ENCODE peak calls at places on chromosomes 12 and 14, in seven cellular contexts. W, I, S, P, C, X and H are unnamed samples. For H3K4me1, the result is how much of the 10 kb centered on the place peaks cover.

GRCh38 chr14:33986804-33987203 is 35.9 kb upstream of the EGLN3 start:
- DNase-seq in W (peak), I (no peak), S (peak), P (no peak), C (no peak), X (no peak), H (peak)

GRCh38 chr14:61285364-61285763 is 4.2 kb upstream of the TMEM30B start:
- DNase-seq in W (no peak), I (no peak), S (peak), P (no peak), C (no peak), X (no peak), H (no peak)

GRCh38 chr12:55712154-55712553 is 3.7 kb upstream of the BLOC1S1 start:
- DNase-seq in W (no peak), I (no peak), S (no peak), P (no peak), C (peak), X (peak), H (no peak)

GRCh38 chr14:36506732-36507614 is 13.1 kb downstream of the NKX2-1 start:
- DNase-seq in W (peak), I (no peak), S (no peak), P (no peak), C (no peak), X (no peak), H (no peak)

GRCh38 chr12:82870825-82871377 is 184.2 kb downstream of the TMTC2 start:
- DNase-seq in W (no peak), I (no peak), S (no peak), P (no peak), C (no peak), X (no peak), H (no peak)

GRCh38 chr12:52243264-52243773 is 10.3 kb downstream of the KRT7 start:
- DNase-seq in W (no peak), I (peak), S (peak), P (peak), C (no peak), X (no peak), H (no peak)

GRCh38 chr14:64580451-64580850 is 30.7 kb downstream of the PPP1R36 start:
- DNase-seq in W (no peak), I (no peak), S (no peak), P (no peak), C (no peak), X (no peak), H (no peak)

GRCh38 chr12:62800707-62801400 is 134.1 kb downstream of the PPM1H start:
- DNase-seq in W (no peak), I (no peak), S (no peak), P (no peak), C (no peak), X (no peak), H (no peak)

GRCh38 chr12:29562167-29562776 is 64.8 kb upstream of the OVCH1 start:
- DNase-seq in W (no peak), I (no peak), S (no peak), P (peak), C (peak), X (no peak), H (no peak)

GRCh38 chr12:71755146-71755892 is 656 bp downstream of the RAB21 start:
- DNase-seq in W (peak), I (peak), S (peak), P (peak), C (peak), X (peak), H (peak)

GRCh38 chr14:80634106-80634758 is 307.3 kb downstream of the CEP128 start:
- DNase-seq in W (no peak), I (no peak), S (no peak), P (no peak), C (no peak), X (no peak), H (no peak)

GRCh38 chr12:3603576-3603975 is 112.6 kb downstream of the PRMT8 start:
- DNase-seq in W (no peak), I (no peak), S (no peak), P (peak), C (no peak), X (no peak), H (no peak)

GRCh38 chr14:61101803-61102548 is 120.9 kb downstream of the SLC38A6 start:
- DNase-seq in W (peak), I (no peak), S (peak), P (no peak), C (no peak), X (no peak), H (no peak)

GRCh38 chr14:68949236-68949965 is 29.7 kb downstream of the ACTN1 start:
- DNase-seq in W (no peak), I (no peak), S (no peak), P (no peak), C (peak), X (no peak), H (no peak)

GRCh38 chr14:99872786-99873440 is 79.7 kb downstream of the EML1 start:
- DNase-seq in W (peak), I (no peak), S (no peak), P (no peak), C (no peak), X (no peak), H (no peak)

GRCh38 chr14:103031956-103032355 is 25.4 kb downstream of the CDC42BPB start:
- DNase-seq in W (peak), I (no peak), S (peak), P (no peak), C (no peak), X (no peak), H (no peak)

GRCh38 chr12:62335057-62335456 is 74.9 kb downstream of the USP15 start:
- DNase-seq in W (no peak), I (no peak), S (no peak), P (no peak), C (no peak), X (no peak), H (no peak)

GRCh38 chr14:58656671-58657411 is 19.1 kb downstream of the DACT1 start:
- DNase-seq in W (no peak), I (no peak), S (no peak), P (no peak), C (no peak), X (no peak), H (no peak)

GRCh38 chr14:74239848-74240793 is 872 bp downstream of the VSX2 start:
- DNase-seq in W (peak), I (no peak), S (no peak), P (no peak), C (no peak), X (no peak), H (no peak)

GRCh38 chr12:1835178-1836131 is 15.1 kb downstream of the LRTM2 start:
- DNase-seq in W (no peak), I (no peak), S (no peak), P (peak), C (no peak), X (peak), H (no peak)

GRCh38 chr14:21940887-21941855 is 267.6 kb upstream of the OR4E1 start:
- DNase-seq in W (peak), I (no peak), S (peak), P (no peak), C (no peak), X (no peak), H (peak)

GRCh38 chr14:105145381-105146180 is 23.0 kb downstream of the JAG2 start:
- DNase-seq in W (no peak), I (no peak), S (no peak), P (peak), C (peak), X (peak), H (no peak)

GRCh38 chr14:58428011-58428807 is 690 bp downstream of the KIAA0586 start:
- DNase-seq in W (peak), I (no peak), S (peak), P (no peak), C (no peak), X (no peak), H (peak)

GRCh38 chr14:68780358-68781160 is 12.3 kb downstream of the ZFP36L1 start:
- DNase-seq in W (peak), I (peak), S (peak), P (peak), C (peak), X (peak), H (peak)

GRCh38 chr12:53365245-53365904 is 14.6 kb upstream of the SP1 start:
- DNase-seq in W (no peak), I (no peak), S (no peak), P (no peak), C (no peak), X (no peak), H (no peak)

GRCh38 chr12:116950628-116951325 is 40.0 kb downstream of the FBXW8 start:
- DNase-seq in W (no peak), I (no peak), S (no peak), P (no peak), C (no peak), X (no peak), H (no peak)

GRCh38 chr12:79546461-79547043 is 144.2 kb downstream of the PAWR start:
- DNase-seq in W (peak), I (no peak), S (peak), P (no peak), C (no peak), X (no peak), H (peak)

GRCh38 chr12:53101931-53102781 is 1.1 kb upstream of the SOAT2 start:
- DNase-seq in W (no peak), I (no peak), S (no peak), P (peak), C (no peak), X (no peak), H (no peak)

GRCh38 chr12:63495974-63496373 is 172.3 kb downstream of the DPY19L2 start:
- DNase-seq in W (peak), I (no peak), S (peak), P (no peak), C (no peak), X (no peak), H (no peak)

GRCh38 chr14:30974628-30975027 is 50.8 kb upstream of the AP4S1 start:
- DNase-seq in W (no peak), I (no peak), S (peak), P (no peak), C (no peak), X (no peak), H (no peak)

GRCh38 chr12:1972856-1973317 is 31.4 kb downstream of the DCP1B start:
- DNase-seq in W (no peak), I (no peak), S (no peak), P (peak), C (peak), X (no peak), H (no peak)

GRCh38 chr12:43285248-43285647 is 266.8 kb downstream of the ADAMTS20 start:
- DNase-seq in W (no peak), I (no peak), S (no peak), P (no peak), C (no peak), X (no peak), H (peak)

GRCh38 chr14:37598085-37598972 is 2.9 kb downstream of the TTC6 start:
- DNase-seq in W (no peak), I (no peak), S (no peak), P (no peak), C (no peak), X (no peak), H (no peak)

DNA sequence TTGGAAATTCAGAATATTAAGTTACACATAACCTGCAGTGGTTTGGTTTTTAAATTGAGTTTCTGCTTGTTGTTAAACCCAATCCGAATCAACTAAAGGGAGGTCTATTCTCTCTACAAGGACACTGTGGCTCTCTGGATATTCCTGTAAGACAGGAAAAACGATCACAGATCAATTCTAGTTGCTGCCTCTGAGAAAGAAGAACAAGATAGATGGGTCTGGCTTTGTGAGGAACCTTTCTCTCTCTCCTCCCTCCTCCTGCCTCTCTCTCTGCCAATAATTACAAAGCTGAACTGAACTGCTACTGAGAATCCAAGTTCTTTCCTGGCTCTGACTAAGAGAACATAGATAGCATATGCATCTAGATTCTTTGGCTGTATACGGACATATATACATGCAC is 27.6 kb downstream of the ETV6 start:
- DNase-seq in W (no peak), I (no peak), S (no peak), P (no peak), C (no peak), X (no peak), H (no peak)
- H3K4me1 ChIP-seq in W (under half), I (under half), S (under half), P (half or more), C (under half), X (half or more), H (under half)

DNA sequence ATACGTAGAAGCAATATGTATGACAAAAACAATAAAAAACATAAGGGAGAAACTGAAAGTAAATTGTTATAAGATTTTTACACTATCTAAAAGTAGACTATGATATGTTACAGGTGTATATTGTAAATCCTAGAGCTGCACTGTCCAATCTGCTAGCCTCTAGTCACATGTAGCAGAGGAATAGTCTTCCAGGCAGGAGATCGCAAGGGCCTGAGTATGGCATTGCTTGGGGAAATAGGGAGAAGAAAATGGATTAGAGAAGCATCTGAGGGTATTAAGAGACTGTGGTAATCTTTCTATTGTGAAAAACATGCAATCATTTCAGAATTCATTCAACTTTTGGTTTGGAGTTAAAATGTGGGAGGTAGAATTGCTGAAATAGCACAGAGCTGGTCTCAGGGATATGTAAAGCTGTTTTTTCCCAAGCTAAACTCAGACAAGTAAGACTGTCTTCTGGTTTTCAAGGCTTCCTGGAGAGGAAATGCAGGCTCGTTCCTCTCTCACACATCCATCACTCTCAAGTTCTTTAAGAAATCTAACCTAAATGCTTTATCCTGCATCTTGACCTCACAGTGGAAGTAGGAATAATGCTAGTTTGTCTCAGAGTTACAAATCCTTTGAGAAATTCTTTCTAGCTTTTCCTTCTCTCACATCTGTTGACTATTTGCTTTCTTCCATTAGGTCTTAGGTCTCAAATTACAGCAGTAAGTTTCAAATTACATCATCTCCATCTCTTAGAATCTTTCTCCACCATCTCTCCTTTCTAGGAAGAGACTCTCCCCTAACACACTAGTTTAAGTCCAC is 7.6 kb upstream of the CCDC184 start:
- DNase-seq in W (peak), I (no peak), S (no peak), P (no peak), C (no peak), X (no peak), H (no peak)
- H3K27ac ChIP-seq in W (no peak), I (peak), S (no peak), P (no peak), C (no peak), X (no peak), H (no peak)

GRCh38 chr14:100983710-100984109 is 80.2 kb upstream of the RTL1 start:
- DNase-seq in W (no peak), I (no peak), S (no peak), P (no peak), C (no peak), X (no peak), H (no peak)
- H3K4me1 ChIP-seq in W (under half), I (under half), S (half or more), P (under half), C (under half), X (under half), H (half or more)

DNA sequence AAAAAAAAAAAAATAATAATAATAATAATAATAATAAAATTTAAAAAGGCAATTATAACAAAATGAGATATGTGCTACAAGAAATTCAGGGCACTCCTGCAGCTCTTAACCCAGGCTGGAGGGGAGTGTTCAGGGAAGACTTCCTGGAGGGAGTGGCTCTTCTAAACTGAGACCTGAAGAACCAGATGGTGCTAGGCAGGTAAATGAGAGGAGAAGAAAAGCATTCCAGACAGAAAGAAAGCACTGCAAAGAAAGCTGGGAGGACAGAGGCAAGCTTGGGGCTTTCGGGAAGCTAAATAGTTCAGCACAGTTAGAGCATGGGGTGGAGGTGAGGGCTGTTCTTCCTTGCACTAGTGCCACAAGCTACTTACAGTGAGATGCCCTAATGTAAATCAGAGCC is 9.9 kb upstream of the SRSF9 start:
- DNase-seq in W (no peak), I (no peak), S (no peak), P (no peak), C (no peak), X (no peak), H (no peak)
- H3K27ac ChIP-seq in W (no peak), I (no peak), S (no peak), P (no peak), C (no peak), X (no peak), H (no peak)

DNA sequence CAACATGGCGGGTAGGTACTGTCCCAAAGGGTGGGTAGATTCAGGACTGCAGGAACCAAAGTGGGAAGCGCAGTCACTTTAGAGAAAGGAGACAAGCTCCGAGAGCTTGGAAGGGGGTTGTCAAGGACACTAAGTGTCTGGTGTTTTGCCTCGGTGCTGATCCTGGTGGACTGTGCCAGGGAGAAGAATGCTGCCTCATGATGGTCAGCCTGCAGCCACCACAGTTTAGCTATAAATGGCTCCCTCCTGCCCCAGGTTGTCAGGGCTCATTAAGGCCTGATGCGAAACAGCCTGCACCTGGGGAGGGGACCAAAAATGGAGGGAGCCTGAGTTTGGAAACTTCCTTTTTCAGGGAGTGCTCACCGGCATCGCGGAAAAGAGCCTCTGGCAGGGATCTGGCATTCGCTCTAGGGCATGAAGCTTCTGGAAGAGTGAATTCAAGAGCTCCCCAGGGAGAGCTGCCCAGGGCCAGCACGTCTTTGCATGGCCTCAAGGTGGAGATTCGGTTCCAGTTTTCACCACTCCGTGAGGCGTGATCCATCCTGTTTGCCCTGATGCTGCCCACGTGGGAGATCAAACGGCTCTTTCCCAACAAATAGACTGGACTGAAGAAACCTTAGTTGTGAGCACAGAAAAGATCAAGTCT is 164.0 kb downstream of the FOXN3 start:
- DNase-seq in W (peak), I (no peak), S (peak), P (no peak), C (no peak), X (peak), H (no peak)
- H3K4me1 ChIP-seq in W (under half), I (under half), S (under half), P (under half), C (under half), X (under half), H (under half)

DNA sequence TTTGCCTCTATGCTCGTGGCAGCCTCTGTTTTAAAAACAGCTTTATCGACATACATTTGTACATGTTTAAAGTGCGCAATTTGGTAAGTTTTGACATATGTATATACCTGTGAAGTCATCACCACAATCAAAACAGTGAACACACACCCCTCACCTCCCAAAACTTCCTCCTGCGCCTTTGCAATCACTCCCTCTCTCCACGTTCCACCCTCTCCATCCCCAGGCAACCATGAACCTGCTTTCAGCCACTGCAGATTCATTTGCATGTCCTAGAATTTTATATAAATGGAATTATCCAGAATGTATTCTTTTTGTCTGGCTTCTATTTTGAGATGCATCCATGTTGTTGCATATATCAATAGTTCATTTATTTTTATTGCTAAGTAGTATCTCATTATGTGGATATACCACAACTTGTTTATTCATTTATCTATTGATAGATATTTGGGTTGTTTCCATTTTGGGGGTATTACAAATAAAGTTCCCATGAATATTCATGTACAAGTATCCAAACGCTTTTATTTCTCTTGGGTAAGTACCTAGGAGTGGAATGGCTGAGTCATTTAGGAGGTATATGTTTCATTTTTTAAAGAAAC is 15.5 kb upstream of the CHGA start:
- DNase-seq in W (no peak), I (no peak), S (no peak), P (no peak), C (no peak), X (no peak), H (no peak)
- H3K27ac ChIP-seq in W (no peak), I (no peak), S (no peak), P (no peak), C (no peak), X (no peak), H (no peak)

GRCh38 chr14:77036484-77037337 is 8.2 kb upstream of the IRF2BPL start:
- DNase-seq in W (no peak), I (no peak), S (no peak), P (no peak), C (no peak), X (no peak), H (no peak)
- H3K4me1 ChIP-seq in W (under half), I (under half), S (half or more), P (half or more), C (half or more), X (under half), H (under half)

GRCh38 chr14:23146980-23147379 is 27.9 kb upstream of the CEBPE start:
- DNase-seq in W (no peak), I (no peak), S (no peak), P (no peak), C (no peak), X (no peak), H (no peak)
- H3K27ac ChIP-seq in W (no peak), I (peak), S (peak), P (peak), C (peak), X (peak), H (no peak)

DNA sequence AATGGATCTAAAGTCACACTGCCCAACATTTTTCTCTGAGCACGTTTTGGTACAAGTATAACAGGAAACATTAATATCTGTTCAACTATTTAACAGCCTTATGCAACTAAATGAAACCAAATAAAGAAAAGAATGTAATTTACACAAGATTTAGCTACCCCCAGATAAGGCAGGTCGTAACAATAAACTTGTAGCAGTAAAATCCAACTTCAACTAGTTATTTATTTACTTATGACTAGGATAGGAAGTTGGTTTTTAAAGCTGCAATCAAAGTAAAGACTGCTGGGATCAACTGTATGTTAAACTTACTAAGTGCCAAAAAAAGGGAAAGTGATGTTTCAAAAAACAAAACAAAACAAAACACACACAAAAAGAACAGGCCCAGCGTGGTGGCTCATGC is 30.9 kb downstream of the FERMT2 start:
- DNase-seq in W (no peak), I (no peak), S (no peak), P (no peak), C (no peak), X (no peak), H (no peak)
- H3K4me1 ChIP-seq in W (under half), I (under half), S (half or more), P (half or more), C (under half), X (half or more), H (under half)